ENCODE peak calls at places on chromosomes 16 and 17, in ten cellular contexts. O, C, H, K, L, I, D, Q, W and T are unnamed samples.

GRCh38 chr17:12985431-12986285 is 32.2 kb downstream of the ELAC2 start:
- DNase-seq in K (no peak), Q (no peak), C (no peak), L (no peak), I (peak), H (no peak), O (no peak), D (no peak), W (no peak), T (no peak)

GRCh38 chr17:44998646-44999045 is 30.5 kb upstream of the C1QL1 start:
- DNase-seq in W (no peak), Q (no peak), C (no peak), H (no peak), K (no peak), O (no peak), D (no peak), L (no peak), I (no peak), T (no peak)

GRCh38 chr17:66464921-66465320 is 162.5 kb downstream of the PRKCA start:
- DNase-seq in O (no peak), Q (no peak), C (no peak), W (no peak), D (no peak), I (no peak), H (no peak), K (no peak), L (no peak), T (no peak)

GRCh38 chr16:88568710-88569613 is 1.2 kb upstream of the ZC3H18 start:
- DNase-seq in C (no peak), W (no peak), K (no peak), O (no peak), D (no peak), I (no peak), L (no peak), Q (no peak), H (no peak), T (no peak)

GRCh38 chr17:11296994-11297393 is 56.0 kb downstream of the SHISA6 start:
- DNase-seq in C (no peak), I (no peak), L (no peak), O (no peak), H (no peak), Q (no peak), D (no peak), K (no peak), W (no peak), T (no peak)

GRCh38 chr17:83041305-83041704 is 38.1 kb upstream of the METRNL start:
- DNase-seq in C (no peak), I (no peak), K (no peak), D (no peak), H (no peak), W (no peak), Q (no peak), L (no peak), O (no peak), T (no peak)

GRCh38 chr16:15682105-15682570 is 32.1 kb downstream of the NDE1 start:
- DNase-seq in O (peak), D (peak), I (peak), W (no peak), C (peak), K (peak), L (no peak), H (peak), Q (peak), T (no peak)

GRCh38 chr16:71172808-71173207 is 57.7 kb downstream of the HYDIN start:
- DNase-seq in H (no peak), L (no peak), O (no peak), Q (no peak), I (no peak), K (no peak), C (no peak), D (no peak), W (no peak), T (no peak)

GRCh38 chr16:89453662-89454321 is 36.6 kb downstream of the ANKRD11 start:
- DNase-seq in K (no peak), O (no peak), L (peak), C (no peak), Q (no peak), W (no peak), H (no peak), I (no peak), D (no peak), T (no peak)

GRCh38 chr17:82302991-82303943 is 14.1 kb downstream of the CD7 start:
- DNase-seq in O (no peak), K (no peak), C (no peak), D (no peak), Q (no peak), I (no peak), W (no peak), L (no peak), H (no peak), T (no peak)

GRCh38 chr16:72291531-72291981 is 119.6 kb upstream of the PMFBP1 start:
- DNase-seq in H (no peak), D (peak), Q (no peak), W (no peak), L (no peak), I (no peak), K (peak), C (no peak), O (peak), T (no peak)

GRCh38 chr16:57185446-57185944 is 344 bp downstream of the PSME3IP1 start:
- DNase-seq in K (no peak), O (no peak), L (no peak), I (peak), Q (peak), D (peak), H (peak), W (peak), C (no peak), T (peak)

GRCh38 chr16:86988920-86989715 is 328.1 kb downstream of the C16orf95 start:
- DNase-seq in C (no peak), I (no peak), L (no peak), Q (no peak), O (no peak), K (no peak), H (no peak), W (no peak), D (no peak), T (no peak)

GRCh38 chr16:70758786-70759185 is 42.2 kb downstream of the VAC14 start:
- DNase-seq in L (no peak), D (no peak), K (no peak), O (no peak), Q (no peak), C (no peak), I (no peak), W (no peak), H (no peak), T (no peak)

GRCh38 chr17:78684026-78684425 is 98.0 kb downstream of the CYTH1 start:
- DNase-seq in C (peak), I (no peak), O (no peak), K (no peak), Q (no peak), H (no peak), D (no peak), W (no peak), L (peak), T (no peak)

GRCh38 chr17:38868095-38868967 is 1.5 kb upstream of the LASP1 start:
- DNase-seq in L (peak), I (peak), D (no peak), H (peak), K (no peak), W (peak), O (no peak), Q (peak), C (no peak), T (no peak)

GRCh38 chr16:10609410-10609774 is 29.0 kb upstream of the EMP2 start:
- DNase-seq in I (no peak), W (no peak), K (no peak), H (no peak), L (no peak), O (peak), D (no peak), C (no peak), Q (no peak), T (no peak)

GRCh38 chr17:65163990-65164495 is 26.9 kb downstream of the RGS9 start:
- DNase-seq in H (no peak), O (no peak), Q (peak), K (peak), L (peak), I (peak), D (peak), C (peak), W (no peak), T (no peak)

GRCh38 chr16:15988268-15989013 is 39.0 kb downstream of the ABCC1 start:
- DNase-seq in C (no peak), K (no peak), W (no peak), D (no peak), H (no peak), Q (no peak), L (no peak), I (no peak), O (no peak), T (no peak)

GRCh38 chr16:22220076-22220453 is 14.0 kb downstream of the EEF2K start:
- DNase-seq in C (no peak), Q (peak), H (no peak), W (peak), L (peak), D (no peak), I (no peak), K (no peak), O (no peak), T (no peak)

GRCh38 chr16:88781140-88782077 is 3.6 kb downstream of the PIEZO1 start:
- DNase-seq in D (no peak), W (no peak), Q (peak), I (no peak), O (no peak), L (peak), C (no peak), H (no peak), K (no peak), T (no peak)

GRCh38 chr17:38798614-38799500 is 499 bp downstream of the PIP4K2B start:
- DNase-seq in Q (peak), I (no peak), W (no peak), H (peak), L (peak), O (no peak), K (no peak), D (peak), C (peak), T (no peak)

GRCh38 chr17:59366773-59367656 is 35.6 kb downstream of the YPEL2 start:
- DNase-seq in D (no peak), Q (peak), I (no peak), K (no peak), H (no peak), W (peak), L (peak), O (no peak), C (no peak), T (no peak)

GRCh38 chr16:77450790-77451487 is 16.1 kb upstream of the ADAMTS18 start:
- DNase-seq in H (no peak), W (no peak), Q (no peak), D (no peak), K (no peak), C (no peak), L (no peak), I (no peak), O (no peak), T (no peak)

GRCh38 chr17:44222112-44222869 is 2.8 kb upstream of the UBTF start:
- DNase-seq in C (peak), L (peak), H (peak), Q (peak), W (peak), I (peak), O (no peak), K (peak), D (peak), T (peak)

GRCh38 chr17:64094412-64094811 is 35.5 kb downstream of the ERN1 start:
- DNase-seq in D (no peak), I (no peak), C (no peak), W (no peak), K (no peak), O (no peak), H (no peak), L (no peak), Q (no peak), T (no peak)

GRCh38 chr17:75371339-75371738 is 34.1 kb downstream of the GRB2 start:
- DNase-seq in L (no peak), O (no peak), H (no peak), C (no peak), K (no peak), W (no peak), I (no peak), Q (no peak), D (no peak), T (no peak)

GRCh38 chr16:15972046-15972868 is 22.8 kb downstream of the ABCC1 start:
- DNase-seq in H (no peak), O (no peak), W (no peak), I (no peak), C (no peak), Q (no peak), K (no peak), D (no peak), L (no peak), T (no peak)

GRCh38 chr16:23788653-23789052 is 33.8 kb downstream of the CHP2 start:
- DNase-seq in K (no peak), L (no peak), D (no peak), W (no peak), C (no peak), Q (no peak), O (no peak), I (no peak), H (no peak), T (no peak)

GRCh38 chr17:48002208-48002919 is 31.5 kb downstream of the CDK5RAP3 start:
- DNase-seq in W (no peak), D (peak), K (no peak), L (no peak), C (no peak), H (no peak), O (peak), Q (no peak), I (no peak), T (no peak)

GRCh38 chr17:45279898-45280297 is 18.0 kb upstream of the SPATA32 start:
- DNase-seq in C (no peak), H (no peak), K (no peak), L (no peak), Q (no peak), I (peak), O (no peak), W (no peak), D (no peak), T (no peak)

GRCh38 chr17:28887871-28888471 is 9.6 kb downstream of the FLOT2 start:
- DNase-seq in I (no peak), K (no peak), Q (no peak), O (no peak), D (no peak), L (no peak), C (no peak), H (no peak), W (no peak), T (no peak)

GRCh38 chr17:80866050-80866793 is 125.4 kb upstream of the CHMP6 start:
- DNase-seq in W (peak), L (peak), C (peak), K (peak), D (peak), H (peak), I (peak), O (peak), Q (peak), T (peak)

GRCh38 chr16:50616883-50617629 is 64.1 kb downstream of the SNX20 start:
- DNase-seq in O (no peak), Q (no peak), H (peak), K (no peak), C (no peak), W (no peak), L (no peak), I (peak), D (no peak), T (no peak)
- H3K27ac ChIP-seq in O (no peak), Q (peak), H (no peak), K (no peak), C (no peak), W (peak), L (no peak), I (no peak), D (no peak), T (no peak)

GRCh38 chr16:8646271-8646670 is 24.8 kb downstream of the METTL22 start:
- DNase-seq in W (no peak), Q (no peak), L (no peak), K (no peak), H (no peak), C (no peak), O (no peak), I (no peak), D (no peak), T (no peak)
- H3K27ac ChIP-seq in W (no peak), Q (no peak), L (no peak), K (no peak), H (no peak), C (no peak), O (no peak), I (no peak), D (no peak), T (no peak)

DNA sequence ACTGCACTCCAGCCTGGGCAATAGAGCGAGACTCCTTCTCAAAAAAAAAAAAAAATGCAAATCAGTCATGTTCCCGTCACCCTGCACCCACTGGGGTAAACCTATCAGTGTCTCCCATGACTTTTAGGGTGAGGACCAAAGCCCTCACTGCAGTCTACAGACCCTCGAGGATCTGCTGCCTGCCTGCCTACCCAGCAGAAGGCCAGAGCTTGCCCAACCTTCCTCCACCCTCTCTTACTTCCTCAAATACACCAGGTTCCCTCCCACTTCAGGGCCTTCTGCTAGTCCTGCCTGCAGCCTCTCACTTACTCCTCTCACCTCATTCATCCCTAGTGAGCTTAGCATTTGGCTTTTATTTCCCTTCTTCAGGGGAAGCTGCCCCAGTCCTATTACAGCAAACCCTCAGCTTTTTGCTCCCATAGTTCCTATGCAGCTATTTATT is 17.7 kb upstream of the TOB1 start:
- DNase-seq in Q (peak), H (no peak), O (no peak), K (no peak), W (no peak), D (no peak), L (no peak), I (no peak), C (peak), T (no peak)
- H3K27ac ChIP-seq in Q (peak), H (no peak), O (no peak), K (no peak), W (no peak), D (peak), L (peak), I (no peak), C (no peak), T (no peak)

GRCh38 chr17:17887752-17888304 is 51.0 kb upstream of the SREBF1 start:
- DNase-seq in K (no peak), L (no peak), H (no peak), I (no peak), W (no peak), O (no peak), C (no peak), D (no peak), Q (no peak), T (no peak)

GRCh38 chr17:17885029-17885351 is 48.2 kb upstream of the SREBF1 start:
- DNase-seq in I (no peak), L (no peak), Q (no peak), O (no peak), H (peak), D (no peak), C (no peak), W (no peak), K (no peak), T (no peak)

GRCh38 chr17:17886253-17886652 is 49.5 kb upstream of the SREBF1 start:
- DNase-seq in C (no peak), L (peak), K (no peak), O (no peak), D (no peak), W (no peak), Q (peak), H (no peak), I (no peak), T (no peak)

GRCh38 chr17:17888371-17888770 is 51.6 kb upstream of the SREBF1 start:
- DNase-seq in I (no peak), Q (no peak), D (no peak), C (no peak), K (no peak), W (no peak), L (no peak), O (no peak), H (no peak), T (no peak)

DNA sequence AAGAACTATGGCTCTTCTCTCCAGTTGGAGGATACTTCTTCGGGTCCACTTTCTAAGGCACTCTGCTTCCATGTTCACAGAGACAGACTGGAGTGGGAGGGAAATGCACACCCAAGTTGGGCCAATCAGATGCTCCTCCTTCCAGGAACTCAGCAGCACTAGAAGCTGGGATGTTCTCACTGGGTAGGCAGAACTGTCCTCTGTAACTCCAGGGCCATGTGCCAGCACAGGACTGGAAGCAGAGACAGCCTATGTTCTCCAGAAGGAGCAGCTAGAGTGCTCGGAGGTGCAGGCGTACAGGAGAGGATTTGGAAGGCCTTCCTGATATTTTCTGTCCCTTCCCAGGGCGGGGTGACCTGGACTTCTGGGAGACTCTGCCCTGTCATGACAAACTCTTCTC is 50.0 kb upstream of the SREBF1 start:
- DNase-seq in Q (no peak), W (peak), L (no peak), C (no peak), D (no peak), I (no peak), O (no peak), H (no peak), K (no peak), T (no peak)
- H3K27ac ChIP-seq in Q (no peak), W (no peak), L (no peak), C (no peak), D (no peak), I (no peak), O (no peak), H (no peak), K (no peak), T (no peak)

DNA sequence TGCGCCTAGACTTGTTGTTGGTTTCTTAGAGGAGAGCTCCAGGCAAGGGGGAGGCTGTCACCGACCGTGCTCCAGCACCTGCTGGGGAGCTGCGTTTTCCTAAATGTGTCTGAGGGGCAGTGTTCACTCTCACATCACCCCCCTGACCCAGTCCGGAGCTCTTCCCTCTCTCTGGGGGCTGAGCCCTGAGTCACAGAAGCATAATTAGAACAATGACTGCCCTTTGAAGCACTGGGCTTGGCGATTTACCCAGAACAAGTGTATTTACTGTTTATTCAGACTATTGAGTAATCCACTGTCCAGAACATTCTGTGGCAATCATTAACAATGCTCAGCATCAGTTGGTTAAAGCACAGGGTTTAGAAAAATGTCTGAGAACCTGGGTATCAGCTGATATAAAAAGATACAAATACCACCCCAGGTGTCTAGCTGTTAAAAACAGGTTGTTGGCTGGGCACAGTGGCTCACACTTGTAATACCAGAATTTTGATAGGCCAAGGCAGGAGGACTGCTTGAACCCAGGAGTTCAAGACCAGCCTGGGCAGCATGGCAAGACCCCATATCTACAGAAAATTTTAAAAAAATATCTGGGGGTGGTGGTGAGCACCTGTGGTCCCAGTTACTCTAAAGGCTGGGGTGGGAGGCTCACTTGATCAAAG is 8.1 kb downstream of the CES4A start:
- DNase-seq in C (no peak), W (peak), H (no peak), Q (no peak), I (peak), O (peak), D (peak), K (no peak), L (peak), T (peak)
- H3K27ac ChIP-seq in C (no peak), W (peak), H (no peak), Q (peak), I (no peak), O (no peak), D (no peak), K (no peak), L (no peak), T (peak)

GRCh38 chr16:85565340-85565739 is 47.8 kb upstream of the GSE1 start:
- DNase-seq in I (no peak), K (no peak), L (no peak), O (no peak), W (no peak), C (no peak), D (no peak), H (no peak), Q (no peak), T (no peak)
- H3K27ac ChIP-seq in I (no peak), K (no peak), L (no peak), O (no peak), W (no peak), C (no peak), D (no peak), H (no peak), Q (peak), T (no peak)

DNA sequence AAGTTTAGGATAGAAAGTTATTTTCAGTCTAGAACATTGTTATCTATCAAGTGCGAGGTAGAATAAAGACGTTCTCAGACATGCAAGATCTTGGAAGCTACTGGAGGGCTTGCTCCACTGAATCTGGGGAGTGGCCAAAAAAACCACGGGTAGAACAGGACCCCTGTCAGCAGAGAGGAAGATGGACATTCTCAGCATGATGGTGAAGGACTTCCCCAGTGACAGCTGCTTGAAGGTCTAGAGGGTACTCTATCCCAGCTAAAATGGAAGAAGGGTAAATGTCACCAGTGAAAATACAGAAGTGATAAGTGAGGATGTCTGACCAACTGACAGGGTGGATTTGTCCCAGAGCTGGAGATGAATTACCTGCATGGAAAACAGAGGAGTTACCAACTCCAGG is 10.1 kb downstream of the TNFRSF13B start:
- DNase-seq in O (no peak), Q (no peak), I (no peak), K (no peak), D (no peak), H (no peak), L (no peak), W (no peak), C (no peak), T (no peak)
- H3K27ac ChIP-seq in O (no peak), Q (no peak), I (no peak), K (no peak), D (no peak), H (no peak), L (no peak), W (no peak), C (no peak), T (no peak)